ENCODE peak calls at places on chromosomes 13 and 19, in four cellular contexts. One of them, this sample, is unnamed.

GRCh38 chr13:41655997-41656396 is 198.6 kb downstream of the RGCC start:
- DNase-seq in K562: no peak
- DNase-seq in HL-60: no peak
- DNase-seq in GM12878: no peak
- DNase-seq in this sample: no peak

GRCh38 chr19:44677019-44677809 is 5.9 kb downstream of the CEACAM19 start:
- DNase-seq in K562: peak; percentile 83
- DNase-seq in GM12878: no peak
- DNase-seq in HL-60: peak; percentile 52
- DNase-seq in this sample: no peak

GRCh38 chr19:23957660-23958281 is 43.1 kb downstream of the ZNF726 start:
- DNase-seq in GM12878: no peak
- DNase-seq in K562: no peak
- DNase-seq in HL-60: no peak
- DNase-seq in this sample: no peak

GRCh38 chr13:83819611-83820010 is 62.7 kb downstream of the SLITRK1 start:
- DNase-seq in GM12878: no peak
- DNase-seq in K562: no peak
- DNase-seq in HL-60: no peak
- DNase-seq in this sample: no peak

GRCh38 chr13:21008026-21008425 is 53.4 kb downstream of the LATS2 start:
- DNase-seq in K562: no peak
- DNase-seq in GM12878: no peak
- DNase-seq in HL-60: no peak
- DNase-seq in this sample: no peak

GRCh38 chr19:29273000-29273691 is 60.2 kb upstream of the UQCRFS1 start:
- DNase-seq in GM12878: no peak
- DNase-seq in K562: no peak
- DNase-seq in HL-60: no peak
- DNase-seq in this sample: no peak

GRCh38 chr13:95678967-95679366 is 2.0 kb downstream of the DNAJC3 start:
- DNase-seq in K562: no peak
- DNase-seq in HL-60: no peak
- DNase-seq in GM12878: no peak
- DNase-seq in this sample: no peak

GRCh38 chr19:54133957-54134590 is 3.5 kb upstream of the CNOT3 start:
- DNase-seq in HL-60: no peak
- DNase-seq in GM12878: no peak
- DNase-seq in K562: no peak
- DNase-seq in this sample: no peak

GRCh38 chr13:51614350-51614786 is 30.1 kb downstream of the WDFY2 start:
- DNase-seq in K562: no peak
- DNase-seq in GM12878: peak; percentile 56
- DNase-seq in HL-60: peak; percentile 85
- DNase-seq in this sample: no peak

GRCh38 chr13:42102961-42103688 is 54.7 kb downstream of the DGKH start:
- DNase-seq in HL-60: no peak
- DNase-seq in GM12878: no peak
- DNase-seq in K562: no peak
- DNase-seq in this sample: no peak

GRCh38 chr19:41545547-41545946 is 30.4 kb upstream of the CEACAM21 start:
- DNase-seq in GM12878: no peak
- DNase-seq in K562: no peak
- DNase-seq in HL-60: peak; percentile 77
- DNase-seq in this sample: no peak
- TF ChIP-seq SPI1 in GM12878: no peak
- TF ChIP-seq SPI1 in K562: no peak
- TF ChIP-seq SPI1 in HL-60: peak; percentile 42
- TF ChIP-seq SPI1 in this sample: peak; percentile 37

GRCh38 chr19:6059996-6060599 is 50.2 kb downstream of the RFX2 start:
- DNase-seq in GM12878: no peak
- DNase-seq in HL-60: no peak
- DNase-seq in K562: no peak
- DNase-seq in this sample: no peak

GRCh38 chr19:6062274-6062673 is 48.0 kb downstream of the RFX2 start:
- DNase-seq in GM12878: no peak
- DNase-seq in HL-60: peak; percentile 89
- DNase-seq in K562: no peak
- DNase-seq in this sample: no peak

GRCh38 chr19:6062961-6063575 is 47.2 kb downstream of the RFX2 start:
- DNase-seq in HL-60: no peak
- DNase-seq in GM12878: no peak
- DNase-seq in K562: no peak
- DNase-seq in this sample: no peak

GRCh38 chr19:6060600-6061391 is 49.5 kb downstream of the RFX2 start:
- DNase-seq in HL-60: no peak
- DNase-seq in K562: peak; percentile 94
- DNase-seq in GM12878: no peak
- DNase-seq in this sample: no peak

DNA sequence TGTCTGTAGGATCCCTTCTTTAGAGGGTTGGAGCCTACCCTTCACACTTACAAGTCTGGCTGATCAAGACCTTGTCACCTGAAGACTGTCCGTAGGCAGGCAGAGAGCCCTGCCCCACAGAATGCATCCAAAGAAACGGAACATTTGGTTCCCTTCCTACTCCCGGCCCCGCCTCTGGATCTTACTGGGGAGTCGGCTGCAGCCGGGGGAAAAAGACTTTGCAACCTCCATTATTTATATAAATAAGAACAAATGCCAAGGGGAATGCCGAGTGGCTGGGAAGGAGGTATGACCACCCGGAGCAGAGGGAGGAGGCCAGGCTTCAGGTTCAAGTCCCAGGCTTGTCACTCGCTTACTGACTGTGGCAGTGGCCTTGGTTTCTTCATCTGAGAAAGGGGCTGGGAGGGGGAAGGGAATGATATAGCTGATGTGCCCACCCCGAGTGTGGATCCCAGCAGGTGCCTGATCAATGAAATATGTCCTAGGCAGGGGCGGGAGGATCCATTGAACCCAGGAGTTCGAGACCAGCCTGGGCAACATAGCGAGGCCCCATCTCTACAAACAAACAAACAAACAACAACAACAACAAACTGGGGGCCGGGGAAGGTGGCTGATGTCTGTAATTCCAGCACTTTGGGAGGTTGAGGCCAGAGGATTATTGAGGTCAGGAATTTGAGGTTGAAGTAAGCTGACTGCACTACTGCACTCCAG is 48.7 kb downstream of the RFX2 start:
- DNase-seq in K562: peak; percentile 32
- DNase-seq in HL-60: no peak
- DNase-seq in GM12878: no peak
- DNase-seq in this sample: no peak
- TF ChIP-seq POLR2AphosphoS5 in K562: no peak
- TF ChIP-seq POLR2AphosphoS5 in HL-60: no peak
- TF ChIP-seq POLR2AphosphoS5 in GM12878: no peak
- TF ChIP-seq POLR2AphosphoS5 in this sample: no peak

DNA sequence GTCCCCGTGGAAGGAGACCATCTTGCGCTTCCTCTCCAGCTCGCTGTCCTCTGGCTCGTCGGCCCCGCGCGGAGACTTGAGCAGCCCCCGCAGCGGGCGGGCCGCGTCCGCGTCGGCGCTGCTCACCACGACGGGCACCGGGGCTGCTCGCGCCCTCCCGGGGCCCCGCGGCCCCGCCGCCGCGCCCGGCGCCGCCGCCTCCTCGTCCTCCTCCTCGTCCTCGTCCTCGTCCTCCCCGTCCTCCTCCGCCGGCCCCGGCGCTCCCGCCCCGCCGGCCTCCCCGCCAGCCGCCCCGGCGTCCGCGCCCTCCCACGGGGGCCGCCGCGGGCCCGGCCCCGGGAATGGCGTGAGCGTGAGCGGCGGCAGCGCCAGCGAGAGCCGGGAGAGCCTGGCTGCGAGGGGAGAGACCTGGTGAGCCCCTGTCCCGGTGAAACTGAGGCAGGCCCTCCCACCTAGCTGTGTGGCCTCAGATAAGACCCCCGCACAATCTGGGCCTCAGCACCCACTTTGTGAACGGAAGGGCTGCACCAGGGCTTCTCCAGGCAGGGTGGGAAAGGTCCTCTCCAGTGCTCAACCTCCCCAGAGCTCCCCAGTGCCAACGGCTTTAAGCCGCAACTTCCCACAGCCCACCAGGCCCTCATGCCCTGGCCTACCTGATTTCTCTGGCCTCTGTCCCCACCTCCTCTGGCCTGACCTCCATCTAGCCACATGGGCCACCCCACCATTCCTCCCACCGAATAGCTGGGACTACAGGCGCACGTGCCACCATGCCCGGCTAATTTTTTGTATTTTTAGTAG is 17.7 kb downstream of the LMTK3 start:
- DNase-seq in HL-60: no peak
- DNase-seq in K562: no peak
- DNase-seq in GM12878: no peak
- DNase-seq in this sample: no peak
- TF ChIP-seq SPI1 in HL-60: no peak
- TF ChIP-seq SPI1 in K562: no peak
- TF ChIP-seq SPI1 in GM12878: no peak
- TF ChIP-seq SPI1 in this sample: no peak

DNA sequence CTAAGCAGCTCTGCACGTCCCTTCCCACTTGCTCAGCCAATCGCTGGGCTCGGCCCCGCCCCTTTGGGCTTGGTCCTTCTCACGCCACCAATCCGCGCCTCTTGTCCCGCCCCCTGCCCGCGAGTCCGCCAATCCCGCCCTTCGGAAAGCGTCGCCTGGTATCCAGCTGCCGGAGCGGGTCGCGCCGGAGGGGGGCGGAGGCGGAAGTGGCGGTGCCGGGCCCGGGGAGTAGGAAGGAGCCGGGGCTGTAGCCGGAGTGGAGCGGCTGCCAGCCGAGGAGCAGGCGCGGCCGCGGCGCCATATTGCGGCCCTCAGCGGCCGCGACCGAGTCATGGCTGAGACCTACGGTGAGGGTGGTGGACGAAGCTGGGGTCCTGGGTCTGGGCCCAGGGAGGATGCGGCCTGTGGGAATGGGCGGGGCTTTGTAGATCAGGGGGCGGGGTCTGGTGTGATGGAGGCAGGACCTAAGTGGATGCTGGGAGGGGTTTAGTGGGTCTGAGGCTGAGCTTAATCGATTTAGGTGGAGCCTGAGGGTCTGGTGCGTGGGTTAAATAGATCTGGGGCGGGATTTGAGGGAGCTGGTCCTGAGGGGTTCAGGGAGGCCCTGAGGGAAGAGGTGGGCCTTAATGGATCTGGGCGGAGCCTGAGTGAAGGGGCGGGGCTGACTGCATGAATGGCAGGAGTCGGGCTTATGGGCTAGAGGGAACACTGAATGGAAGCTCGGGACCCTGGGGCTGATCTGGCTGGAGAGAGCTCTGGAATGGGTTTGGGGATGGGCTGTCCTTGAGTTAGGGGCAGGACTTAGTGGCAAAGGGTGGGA is at the start of gene RAB4B:
- DNase-seq in GM12878: peak; percentile 99
- DNase-seq in K562: peak; percentile 97
- DNase-seq in HL-60: peak; percentile 100
- DNase-seq in this sample: peak; percentile 88
- TF ChIP-seq POLR2AphosphoS5 in GM12878: no peak
- TF ChIP-seq POLR2AphosphoS5 in K562: no peak
- TF ChIP-seq POLR2AphosphoS5 in HL-60: peak; percentile 62
- TF ChIP-seq POLR2AphosphoS5 in this sample: no peak

DNA sequence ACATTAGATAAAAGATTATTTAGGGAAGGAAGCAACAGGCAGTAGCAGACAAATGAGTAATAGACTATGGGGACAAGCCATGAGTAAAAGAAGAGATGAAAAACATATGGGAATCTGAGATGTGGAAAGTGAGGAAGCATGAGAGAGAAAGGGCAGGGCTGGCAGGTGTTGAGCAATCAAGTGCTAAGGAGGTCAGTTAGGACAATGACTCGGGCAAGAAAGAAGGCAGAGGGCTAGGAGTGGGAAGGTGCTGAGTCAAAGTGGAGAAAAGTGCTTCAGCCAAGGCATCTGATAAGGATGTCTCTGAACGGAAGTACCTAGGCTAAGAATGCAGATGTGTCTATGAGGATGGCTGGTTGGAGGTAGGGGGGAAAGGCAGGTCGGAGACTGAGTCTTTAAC is 291.9 kb upstream of the HTR2A start:
- DNase-seq in GM12878: no peak
- DNase-seq in K562: peak; percentile 10
- DNase-seq in HL-60: no peak
- DNase-seq in this sample: no peak
- TF ChIP-seq SPI1 in GM12878: no peak
- TF ChIP-seq SPI1 in K562: no peak
- TF ChIP-seq SPI1 in HL-60: no peak
- TF ChIP-seq SPI1 in this sample: no peak

GRCh38 chr13:26786651-26787295 is 26.2 kb upstream of the GPR12 start:
- DNase-seq in GM12878: no peak
- DNase-seq in HL-60: no peak
- DNase-seq in K562: no peak
- DNase-seq in this sample: no peak

GRCh38 chr13:26784704-26785639 is 24.4 kb upstream of the GPR12 start:
- DNase-seq in GM12878: no peak
- DNase-seq in HL-60: peak; percentile 73
- DNase-seq in K562: no peak
- DNase-seq in this sample: no peak

GRCh38 chr13:26787961-26788360 is 27.4 kb upstream of the GPR12 start:
- DNase-seq in HL-60: no peak
- DNase-seq in GM12878: no peak
- DNase-seq in K562: no peak
- DNase-seq in this sample: no peak

DNA sequence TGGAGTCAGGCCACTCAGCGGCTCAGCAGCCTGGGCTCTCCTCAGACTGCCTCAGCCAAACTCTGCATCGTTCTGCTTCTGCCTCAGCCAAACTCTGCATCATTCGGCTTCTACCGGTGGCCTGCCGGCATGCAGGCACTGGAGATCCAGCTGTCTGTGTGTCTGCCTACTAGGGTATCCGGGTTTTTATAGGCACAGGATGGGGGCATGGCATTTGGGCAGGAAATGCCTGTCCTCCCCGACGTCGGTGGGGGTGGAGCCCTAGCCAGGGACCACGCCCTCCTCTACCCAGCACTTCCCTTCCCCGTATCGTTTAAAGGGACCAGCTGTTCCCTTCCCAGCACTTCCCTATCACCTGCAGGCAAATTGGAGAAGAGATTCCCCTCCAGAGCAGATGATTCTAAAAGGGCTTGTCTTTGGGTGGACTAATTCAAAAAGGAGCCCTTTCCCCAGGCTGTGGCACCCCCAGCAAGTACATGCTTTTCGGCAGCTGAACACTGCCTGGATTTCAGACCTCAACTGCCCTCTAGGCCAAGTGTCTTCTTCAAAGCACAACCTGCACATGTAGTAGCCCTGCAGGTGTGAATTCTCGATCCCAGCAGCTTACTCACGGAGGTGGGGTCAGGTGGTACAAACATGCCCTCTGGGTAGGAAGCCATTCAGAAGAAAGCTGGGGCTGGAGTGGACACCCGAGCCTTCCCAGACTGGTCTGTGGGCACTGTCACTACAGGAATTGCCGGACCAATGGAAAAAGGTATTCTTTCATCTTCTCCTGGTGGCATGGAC is 25.5 kb upstream of the GPR12 start:
- DNase-seq in K562: no peak
- DNase-seq in HL-60: peak; percentile 65
- DNase-seq in GM12878: no peak
- DNase-seq in this sample: no peak
- TF ChIP-seq POLR2AphosphoS5 in K562: no peak
- TF ChIP-seq POLR2AphosphoS5 in HL-60: peak; percentile 54
- TF ChIP-seq POLR2AphosphoS5 in GM12878: no peak
- TF ChIP-seq POLR2AphosphoS5 in this sample: no peak